ENCODE peak calls at places on chromosomes 3 and 15, in seven cellular contexts. One of them, this sample, is unnamed.

GRCh38 chr3:12345584-12346494 is 57.0 kb downstream of the PPARG start:
- DNase-seq in CD8-positive, alpha-beta T cell: no peak
- DNase-seq in MM.1S: no peak
- DNase-seq in AG09309: no peak
- DNase-seq in testis: no peak
- DNase-seq in heart right ventricle: no peak
- DNase-seq in fibroblast of lung: no peak
- DNase-seq in this sample: no peak

GRCh38 chr15:82572311-82572710 is 32.1 kb upstream of the RPS17 start:
- DNase-seq in CD8-positive, alpha-beta T cell: no peak
- DNase-seq in AG09309: no peak
- DNase-seq in testis: no peak
- DNase-seq in heart right ventricle: no peak
- DNase-seq in fibroblast of lung: no peak
- DNase-seq in MM.1S: no peak
- DNase-seq in this sample: no peak

GRCh38 chr15:72782993-72783562 is 480 bp downstream of the ADPGK start:
- DNase-seq in fibroblast of lung: no peak
- DNase-seq in CD8-positive, alpha-beta T cell: peak; percentile 12
- DNase-seq in MM.1S: peak; percentile 74
- DNase-seq in heart right ventricle: peak; percentile 44
- DNase-seq in AG09309: no peak
- DNase-seq in testis: peak; percentile 56
- DNase-seq in this sample: no peak

GRCh38 chr15:92155941-92156340 is 237.7 kb upstream of the ST8SIA2 start:
- DNase-seq in testis: no peak
- DNase-seq in CD8-positive, alpha-beta T cell: no peak
- DNase-seq in heart right ventricle: no peak
- DNase-seq in fibroblast of lung: no peak
- DNase-seq in AG09309: no peak
- DNase-seq in MM.1S: no peak
- DNase-seq in this sample: no peak

GRCh38 chr3:37991109-37991508 is 523 bp downstream of the VILL start:
- DNase-seq in AG09309: no peak
- DNase-seq in testis: no peak
- DNase-seq in heart right ventricle: no peak
- DNase-seq in fibroblast of lung: no peak
- DNase-seq in MM.1S: no peak
- DNase-seq in CD8-positive, alpha-beta T cell: no peak
- DNase-seq in this sample: no peak

GRCh38 chr15:44537728-44538240 is 837 bp downstream of the EIF3J start:
- DNase-seq in heart right ventricle: no peak
- DNase-seq in CD8-positive, alpha-beta T cell: no peak
- DNase-seq in AG09309: no peak
- DNase-seq in testis: no peak
- DNase-seq in fibroblast of lung: peak; percentile 55
- DNase-seq in MM.1S: no peak
- DNase-seq in this sample: no peak

GRCh38 chr15:69783211-69783610 is 314.5 kb downstream of the TLE3 start:
- DNase-seq in AG09309: no peak
- DNase-seq in fibroblast of lung: no peak
- DNase-seq in testis: no peak
- DNase-seq in MM.1S: no peak
- DNase-seq in heart right ventricle: no peak
- DNase-seq in CD8-positive, alpha-beta T cell: no peak
- DNase-seq in this sample: no peak

GRCh38 chr3:197430961-197431910 is 124.5 kb downstream of the BDH1 start:
- DNase-seq in MM.1S: no peak
- DNase-seq in testis: no peak
- DNase-seq in AG09309: peak; percentile 48
- DNase-seq in heart right ventricle: no peak
- DNase-seq in CD8-positive, alpha-beta T cell: no peak
- DNase-seq in fibroblast of lung: peak; percentile 78
- DNase-seq in this sample: no peak

DNA sequence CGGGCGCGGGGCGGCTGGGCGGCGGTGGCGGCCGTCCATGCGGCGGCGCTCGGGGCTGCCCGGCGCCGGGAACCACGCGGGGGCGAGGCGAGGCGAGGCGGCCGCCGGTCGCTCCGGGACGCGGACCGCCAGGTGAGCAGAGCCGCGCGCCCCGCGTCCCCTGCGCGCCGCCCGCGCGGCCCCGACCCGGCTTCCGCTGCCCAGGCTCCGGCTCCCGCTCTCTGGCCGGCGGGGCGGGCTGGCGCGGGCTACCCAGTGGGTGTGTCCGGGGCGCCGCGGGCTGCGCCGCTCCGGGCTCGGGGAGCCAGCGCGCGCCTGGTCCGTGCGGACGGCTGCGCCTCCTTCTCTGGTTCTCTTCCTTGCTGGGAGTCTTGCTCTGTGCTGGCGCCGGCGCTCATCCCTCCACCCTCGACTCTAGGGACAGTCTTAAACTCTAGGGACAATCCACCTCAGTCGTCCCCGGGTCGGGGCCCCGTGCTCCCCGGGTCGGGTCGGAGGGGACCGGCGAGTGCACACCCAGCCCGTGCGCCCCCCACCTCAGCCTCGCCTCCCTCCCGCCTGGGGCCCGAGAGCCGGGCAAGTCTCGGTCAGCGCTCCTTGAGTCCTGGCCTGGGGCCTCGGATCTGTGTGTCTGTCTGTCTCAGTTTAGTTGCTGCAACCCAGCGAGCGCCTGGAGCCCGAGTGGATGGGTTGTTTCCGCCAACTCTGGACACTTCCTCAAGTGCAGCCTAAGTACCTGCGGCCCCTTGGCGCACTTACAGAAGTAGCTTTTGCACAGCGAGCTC is 488 bp downstream of the THSD4 start:
- DNase-seq in MM.1S: peak; percentile 60
- DNase-seq in CD8-positive, alpha-beta T cell: no peak
- DNase-seq in fibroblast of lung: peak; percentile 63
- DNase-seq in testis: peak; percentile 63
- DNase-seq in AG09309: no peak
- DNase-seq in heart right ventricle: peak; percentile 24
- DNase-seq in this sample: no peak
- TF ChIP-seq CTCF in MM.1S: no peak
- TF ChIP-seq CTCF in CD8-positive, alpha-beta T cell: no peak
- TF ChIP-seq CTCF in fibroblast of lung: no peak
- TF ChIP-seq CTCF in testis: no peak
- TF ChIP-seq CTCF in AG09309: no peak
- TF ChIP-seq CTCF in heart right ventricle: no peak
- TF ChIP-seq CTCF in this sample: no peak

GRCh38 chr3:167032267-167032876 is 347.7 kb downstream of the ZBBX start:
- DNase-seq in AG09309: no peak
- DNase-seq in fibroblast of lung: peak; percentile 61
- DNase-seq in CD8-positive, alpha-beta T cell: no peak
- DNase-seq in testis: peak; percentile 36
- DNase-seq in MM.1S: peak; percentile 87
- DNase-seq in heart right ventricle: no peak
- DNase-seq in this sample: peak; percentile 41

GRCh38 chr3:167030059-167030458 is 350.0 kb downstream of the ZBBX start:
- DNase-seq in testis: no peak
- DNase-seq in AG09309: no peak
- DNase-seq in fibroblast of lung: no peak
- DNase-seq in CD8-positive, alpha-beta T cell: no peak
- DNase-seq in heart right ventricle: no peak
- DNase-seq in MM.1S: peak; percentile 9
- DNase-seq in this sample: no peak

GRCh38 chr3:167033866-167034265 is 346.2 kb downstream of the ZBBX start:
- DNase-seq in AG09309: no peak
- DNase-seq in heart right ventricle: no peak
- DNase-seq in fibroblast of lung: no peak
- DNase-seq in testis: no peak
- DNase-seq in MM.1S: no peak
- DNase-seq in CD8-positive, alpha-beta T cell: no peak
- DNase-seq in this sample: no peak

DNA sequence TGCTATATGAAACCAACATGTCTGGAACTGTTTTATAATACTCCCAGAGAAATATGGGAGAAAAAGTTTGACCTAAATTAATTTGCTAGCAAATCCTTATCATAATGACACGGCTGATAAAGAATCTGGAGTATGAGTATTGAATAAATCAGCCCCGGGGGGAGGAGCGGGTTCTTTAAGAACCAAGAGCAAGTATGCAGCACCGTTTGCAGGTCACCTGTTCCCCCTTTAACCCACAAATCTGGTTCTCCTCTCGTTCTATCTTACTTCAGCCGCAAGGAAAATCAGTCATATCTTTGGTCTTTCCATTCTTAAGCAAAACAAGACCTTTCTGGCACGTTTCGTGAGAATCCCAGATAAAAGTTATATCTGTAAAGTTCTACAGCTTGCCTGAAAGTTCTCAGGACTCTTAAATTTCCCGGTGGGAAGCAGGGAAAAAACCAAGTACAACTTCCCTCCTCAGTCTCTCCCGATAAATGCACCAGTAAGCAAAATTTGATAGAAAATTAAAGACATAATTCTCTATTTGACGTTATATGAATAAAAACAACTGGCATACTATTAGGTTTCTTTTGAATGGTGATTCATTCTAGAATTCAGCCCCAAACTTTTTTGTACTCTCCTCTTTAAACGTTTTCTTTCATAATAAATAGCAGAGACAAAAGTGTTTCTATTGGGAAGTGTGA is 348.6 kb downstream of the ZBBX start:
- DNase-seq in CD8-positive, alpha-beta T cell: no peak
- DNase-seq in MM.1S: no peak
- DNase-seq in testis: no peak
- DNase-seq in fibroblast of lung: peak; percentile 8
- DNase-seq in heart right ventricle: no peak
- DNase-seq in AG09309: no peak
- DNase-seq in this sample: no peak
- H3K4me3 ChIP-seq in CD8-positive, alpha-beta T cell: no peak overlapping the region
- H3K4me3 ChIP-seq in MM.1S: no peak overlapping the region
- H3K4me3 ChIP-seq in testis: no peak overlapping the region
- H3K4me3 ChIP-seq in fibroblast of lung: no peak overlapping the region
- H3K4me3 ChIP-seq in heart right ventricle: no peak overlapping the region
- H3K4me3 ChIP-seq in AG09309: no peak overlapping the region
- H3K4me3 ChIP-seq in this sample: no peak overlapping the region

DNA sequence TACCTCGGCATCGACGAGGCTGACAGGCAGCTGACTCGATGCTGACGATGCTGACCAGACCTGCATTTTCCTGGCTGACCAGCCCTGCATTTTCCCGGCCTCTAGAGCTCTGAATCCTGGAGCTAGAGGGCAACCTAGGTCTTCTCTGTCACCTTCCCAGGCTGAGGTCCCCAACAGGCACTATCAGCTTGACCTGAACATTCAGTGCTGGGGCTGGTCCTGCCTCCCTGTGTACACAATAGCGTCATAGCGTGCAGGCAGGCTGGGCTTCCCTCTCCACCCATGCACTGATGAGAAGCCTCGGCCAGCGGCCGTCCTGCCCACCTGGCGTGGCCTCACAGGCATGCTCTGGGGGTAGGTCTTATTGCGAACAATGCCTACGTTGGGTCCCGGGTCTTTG is 62.3 kb upstream of the SNRPA1 start:
- DNase-seq in fibroblast of lung: no peak
- DNase-seq in MM.1S: no peak
- DNase-seq in AG09309: no peak
- DNase-seq in heart right ventricle: peak; percentile 34
- DNase-seq in testis: peak; percentile 43
- DNase-seq in CD8-positive, alpha-beta T cell: no peak
- DNase-seq in this sample: no peak
- TF ChIP-seq CTCF in fibroblast of lung: no peak
- TF ChIP-seq CTCF in MM.1S: no peak
- TF ChIP-seq CTCF in AG09309: no peak
- TF ChIP-seq CTCF in heart right ventricle: peak; percentile 16
- TF ChIP-seq CTCF in testis: no peak
- TF ChIP-seq CTCF in CD8-positive, alpha-beta T cell: no peak
- TF ChIP-seq CTCF in this sample: no peak

GRCh38 chr3:63248015-63248414 is 30.1 kb upstream of the SYNPR start:
- DNase-seq in CD8-positive, alpha-beta T cell: no peak
- DNase-seq in fibroblast of lung: no peak
- DNase-seq in MM.1S: no peak
- DNase-seq in testis: no peak
- DNase-seq in AG09309: no peak
- DNase-seq in heart right ventricle: no peak
- DNase-seq in this sample: no peak
- H3K4me3 ChIP-seq in CD8-positive, alpha-beta T cell: no peak overlapping the region
- H3K4me3 ChIP-seq in fibroblast of lung: no peak overlapping the region
- H3K4me3 ChIP-seq in MM.1S: no peak overlapping the region
- H3K4me3 ChIP-seq in testis: no peak overlapping the region
- H3K4me3 ChIP-seq in AG09309: no peak overlapping the region
- H3K4me3 ChIP-seq in heart right ventricle: no peak overlapping the region
- H3K4me3 ChIP-seq in this sample: no peak overlapping the region

GRCh38 chr3:135444058-135444457 is 521.5 kb upstream of the PPP2R3A start:
- DNase-seq in heart right ventricle: no peak
- DNase-seq in MM.1S: no peak
- DNase-seq in AG09309: no peak
- DNase-seq in CD8-positive, alpha-beta T cell: no peak
- DNase-seq in fibroblast of lung: no peak
- DNase-seq in testis: no peak
- DNase-seq in this sample: no peak

DNA sequence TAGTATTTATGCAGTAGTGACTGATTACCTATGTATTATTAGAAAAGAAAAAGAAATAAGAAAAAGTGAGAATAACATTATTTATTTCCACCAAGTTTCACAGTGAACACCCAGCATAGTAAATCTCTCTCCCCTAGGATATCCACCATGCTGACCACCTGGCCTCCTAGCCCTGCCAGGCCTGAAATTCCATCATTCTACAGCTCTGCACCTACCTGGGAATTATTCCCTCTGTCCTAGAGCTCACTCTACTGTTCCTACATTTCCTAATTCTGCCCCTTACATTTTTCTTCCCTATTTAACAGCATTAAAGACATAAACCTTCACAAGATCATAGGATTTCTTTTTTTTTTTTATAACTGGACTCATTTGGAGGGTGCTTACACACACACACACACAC is 525.3 kb upstream of the PPP2R3A start:
- DNase-seq in heart right ventricle: no peak
- DNase-seq in CD8-positive, alpha-beta T cell: no peak
- DNase-seq in AG09309: no peak
- DNase-seq in testis: no peak
- DNase-seq in MM.1S: no peak
- DNase-seq in fibroblast of lung: no peak
- DNase-seq in this sample: no peak
- TF ChIP-seq CTCF in heart right ventricle: no peak
- TF ChIP-seq CTCF in CD8-positive, alpha-beta T cell: no peak
- TF ChIP-seq CTCF in AG09309: no peak
- TF ChIP-seq CTCF in testis: no peak
- TF ChIP-seq CTCF in MM.1S: no peak
- TF ChIP-seq CTCF in fibroblast of lung: no peak
- TF ChIP-seq CTCF in this sample: no peak

DNA sequence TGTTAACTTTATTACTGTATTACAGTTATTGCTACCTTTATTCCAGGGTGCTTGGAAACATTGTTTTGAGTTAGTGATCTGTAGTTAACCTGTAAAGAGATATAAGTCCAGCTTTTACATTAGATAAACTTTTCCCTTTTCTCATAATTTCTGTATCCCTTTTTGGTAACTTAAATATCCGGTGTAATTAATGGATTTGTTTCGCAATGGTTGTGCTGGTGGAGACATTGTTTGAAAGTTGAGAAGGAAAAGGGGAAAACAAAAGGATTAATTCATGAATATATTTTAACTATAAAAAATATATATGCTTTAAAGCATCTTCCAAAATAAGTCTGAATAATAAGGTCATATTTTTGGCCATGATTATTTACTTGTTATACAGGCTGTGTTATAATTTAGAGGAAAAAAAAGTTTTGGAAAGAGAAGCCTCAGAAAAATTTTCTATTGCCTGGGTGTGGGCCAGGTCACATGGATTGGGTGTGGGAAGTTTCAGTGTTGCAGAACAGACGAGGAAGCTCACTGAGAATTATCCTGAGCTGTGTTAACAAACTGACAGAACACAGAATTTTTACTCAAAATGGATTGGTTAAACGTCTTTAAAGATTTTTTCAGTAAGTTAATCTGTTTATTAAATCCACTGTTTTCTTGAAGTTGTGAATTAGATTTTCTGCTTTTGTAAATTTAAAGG is 27.7 kb upstream of the IL20RB start:
- DNase-seq in CD8-positive, alpha-beta T cell: no peak
- DNase-seq in MM.1S: no peak
- DNase-seq in AG09309: no peak
- DNase-seq in testis: peak; percentile 63
- DNase-seq in heart right ventricle: peak; percentile 62
- DNase-seq in fibroblast of lung: peak; percentile 23
- DNase-seq in this sample: peak; percentile 20
- H3K4me3 ChIP-seq in CD8-positive, alpha-beta T cell: no peak overlapping the region
- H3K4me3 ChIP-seq in MM.1S: no peak overlapping the region
- H3K4me3 ChIP-seq in AG09309: no peak overlapping the region
- H3K4me3 ChIP-seq in testis: no peak overlapping the region
- H3K4me3 ChIP-seq in heart right ventricle: peak overlapping the region; percentile 51
- H3K4me3 ChIP-seq in fibroblast of lung: peak overlapping the region; percentile 43
- H3K4me3 ChIP-seq in this sample: no peak overlapping the region

This sample was measured in retinal pigment epithelial cell.